ENCODE peak calls at places on chromosomes 3 and 15, in eight cellular contexts. I is EH; U is Calu3; Y is ovary; N is non-pigmented ciliary epithelial cell; G is naive thymus-derived CD8-positive, alpha-beta T cell; P is smooth muscle cell of the brain vasculature; E is GDM1. F is an unnamed sample.

GRCh38 chr3:7241584-7242302 is 380.8 kb downstream of the GRM7 start:
- DNase-seq in Y (no peak), G (no peak), N (no peak), I (no peak), E (no peak), U (no peak), P (no peak), F (no peak)

GRCh38 chr15:95972136-95972553 is 358.4 kb upstream of the NR2F2 start:
- DNase-seq in N (peak), P (peak), E (no peak), Y (peak), I (peak), G (no peak), U (no peak), F (no peak)

GRCh38 chr3:71127463-71128243 is 455.9 kb downstream of the FOXP1 start:
- DNase-seq in I (peak), U (no peak), E (peak), P (no peak), N (peak), Y (no peak), G (no peak), F (no peak)

GRCh38 chr3:113696658-113697191 is 283 bp upstream of the USF3 start:
- DNase-seq in N (peak), Y (peak), E (peak), G (peak), U (peak), I (peak), P (peak), F (peak)

GRCh38 chr3:12902181-12902999 is 61.0 kb upstream of the RPL32 start:
- DNase-seq in G (no peak), U (no peak), P (no peak), E (no peak), N (no peak), I (no peak), Y (no peak), F (no peak)

GRCh38 chr3:178629430-178630178 is 93.4 kb downstream of the KCNMB2 start:
- DNase-seq in G (no peak), I (no peak), P (no peak), Y (no peak), U (no peak), N (no peak), E (no peak), F (no peak)

GRCh38 chr3:125161607-125162219 is 50.8 kb downstream of the SLC12A8 start:
- DNase-seq in U (no peak), N (no peak), E (no peak), G (no peak), P (no peak), Y (no peak), I (no peak), F (no peak)

GRCh38 chr3:44326515-44326914 is 12.1 kb upstream of the TCAIM start:
- DNase-seq in G (no peak), Y (no peak), U (no peak), N (no peak), I (no peak), E (no peak), P (no peak), F (no peak)

GRCh38 chr3:195068045-195068444 is 202.9 kb downstream of the XXYLT1 start:
- DNase-seq in G (no peak), N (no peak), Y (no peak), U (no peak), I (peak), E (no peak), P (no peak), F (no peak)

GRCh38 chr15:48898083-48898482 is 20.1 kb downstream of the EID1 start:
- DNase-seq in P (no peak), N (no peak), Y (no peak), U (no peak), G (no peak), E (peak), I (no peak), F (no peak)

GRCh38 chr3:28786446-28786845 is 437.8 kb upstream of the AZI2 start:
- DNase-seq in Y (no peak), G (no peak), E (no peak), I (no peak), P (no peak), N (no peak), U (no peak), F (no peak)

GRCh38 chr15:39360417-39360816 is 220.5 kb upstream of the THBS1 start:
- DNase-seq in Y (no peak), U (no peak), P (no peak), N (no peak), E (no peak), G (no peak), I (peak), F (no peak)

GRCh38 chr15:98438907-98439306 is 209.4 kb upstream of the IGF1R start:
- DNase-seq in I (no peak), P (no peak), E (no peak), G (no peak), Y (no peak), U (no peak), N (no peak), F (no peak)

GRCh38 chr3:146521356-146521755 is 23.1 kb downstream of the PLSCR1 start:
- DNase-seq in P (no peak), G (no peak), I (no peak), Y (no peak), N (no peak), U (no peak), E (no peak), F (no peak)

GRCh38 chr3:40867826-40868225 is 331.5 kb upstream of the CTNNB1 start:
- DNase-seq in G (no peak), P (no peak), Y (no peak), E (no peak), I (no peak), N (no peak), U (no peak), F (no peak)

GRCh38 chr3:15860014-15860934 is 62.5 kb upstream of the ANKRD28 start:
- DNase-seq in P (no peak), U (peak), Y (peak), N (no peak), E (peak), I (peak), G (no peak), F (no peak)

GRCh38 chr15:41790756-41791546 is 16.7 kb downstream of the MAPKBP1 start:
- DNase-seq in U (no peak), Y (no peak), N (peak), E (peak), G (no peak), P (no peak), I (peak), F (no peak)

GRCh38 chr15:73602444-73602843 is 30.7 kb downstream of the NPTN start:
- DNase-seq in N (no peak), Y (no peak), G (no peak), U (no peak), E (no peak), P (no peak), I (peak), F (peak)

GRCh38 chr3:140899363-140899762 is 42.3 kb upstream of the SLC25A36 start:
- DNase-seq in U (no peak), I (no peak), G (no peak), E (no peak), N (no peak), Y (no peak), P (no peak), F (no peak)

GRCh38 chr3:28502555-28502954 is 153.9 kb upstream of the AZI2 start:
- DNase-seq in P (no peak), U (no peak), N (no peak), G (no peak), E (no peak), I (no peak), Y (no peak), F (no peak)

GRCh38 chr15:59923508-59923907 is 80.6 kb upstream of the FOXB1 start:
- DNase-seq in I (no peak), G (no peak), E (no peak), P (no peak), Y (no peak), N (no peak), U (no peak), F (no peak)

GRCh38 chr15:63441266-63441665 is 59.6 kb upstream of the CA12 start:
- DNase-seq in I (no peak), P (no peak), N (no peak), E (no peak), U (no peak), G (no peak), Y (no peak), F (no peak)

GRCh38 chr15:29805043-29805707 is 17.1 kb downstream of the TJP1 start:
- DNase-seq in N (no peak), I (peak), E (no peak), G (no peak), Y (no peak), U (no peak), P (peak), F (no peak)

GRCh38 chr15:63466378-63467192 is 37.8 kb upstream of the USP3 start:
- DNase-seq in E (peak), U (peak), G (no peak), I (peak), P (no peak), Y (no peak), N (no peak), F (peak)

GRCh38 chr15:100191161-100191560 is 150.6 kb downstream of the ADAMTS17 start:
- DNase-seq in Y (peak), G (no peak), I (no peak), E (no peak), N (no peak), U (no peak), P (no peak), F (no peak)

GRCh38 chr3:5441401-5441800 is 253.9 kb downstream of the EDEM1 start:
- DNase-seq in N (no peak), P (no peak), U (no peak), E (no peak), G (no peak), I (no peak), Y (no peak), F (no peak)

GRCh38 chr3:66338927-66339326 is 118.1 kb downstream of the SLC25A26 start:
- DNase-seq in G (no peak), N (no peak), P (no peak), E (no peak), Y (no peak), I (peak), U (no peak), F (no peak)

GRCh38 chr3:170506556-170506955 is 79.3 kb downstream of the SLC7A14 start:
- DNase-seq in G (no peak), U (peak), Y (no peak), P (no peak), E (no peak), N (no peak), I (peak), F (no peak)